ENCODE peak calls at places on chromosomes 11 and 22, in ten cellular contexts. O, D, M, U, C, B, S, J, A and I are unnamed samples.

GRCh38 chr22:37669586-37669985 is 5.8 kb upstream of the LGALS1 start:
- DNase-seq in B (peak), D (peak), S (no peak), A (no peak), C (no peak), U (no peak), J (peak), O (no peak), M (no peak), I (no peak)

GRCh38 chr11:31844351-31844750 is 33.2 kb upstream of the PAX6 start:
- DNase-seq in U (no peak), C (no peak), B (no peak), O (no peak), A (no peak), S (no peak), M (no peak), J (no peak), D (peak), I (no peak)

GRCh38 chr22:47779474-47779873 is 1017.0 kb downstream of the TBC1D22A start:
- DNase-seq in O (no peak), B (no peak), M (no peak), S (no peak), A (no peak), C (no peak), U (no peak), J (no peak), D (no peak), I (no peak)

GRCh38 chr22:45598596-45599217 is 72.9 kb upstream of the ATXN10 start:
- DNase-seq in S (no peak), U (no peak), O (no peak), D (no peak), A (no peak), B (peak), M (peak), J (no peak), C (no peak), I (no peak)

GRCh38 chr11:43976863-43977262 is 34.4 kb downstream of the C11orf96 start:
- DNase-seq in A (no peak), C (no peak), B (no peak), D (no peak), J (no peak), M (no peak), U (no peak), S (no peak), O (no peak), I (no peak)

GRCh38 chr11:2212411-2213251 is 41.0 kb upstream of the TH start:
- DNase-seq in A (no peak), U (peak), C (no peak), J (no peak), O (no peak), D (no peak), S (no peak), B (peak), M (peak), I (no peak)

GRCh38 chr11:79678780-79679468 is 238.1 kb upstream of the TENM4 start:
- DNase-seq in M (no peak), U (no peak), O (peak), D (no peak), S (no peak), B (no peak), J (no peak), A (no peak), C (no peak), I (no peak)

GRCh38 chr11:119523801-119524200 is 100.8 kb upstream of the THY1 start:
- DNase-seq in O (no peak), B (peak), C (no peak), M (no peak), U (no peak), S (no peak), J (no peak), A (no peak), D (no peak), I (no peak)

GRCh38 chr11:38950882-38951281 is 2352.8 kb upstream of the RAG2 start:
- DNase-seq in J (no peak), O (no peak), M (no peak), U (no peak), D (no peak), S (no peak), B (no peak), A (no peak), C (no peak), I (no peak)

GRCh38 chr22:48820481-48821345 is 1007.0 kb downstream of the BRD1 start:
- DNase-seq in A (no peak), J (no peak), C (peak), D (no peak), U (no peak), B (peak), O (peak), M (peak), S (no peak), I (no peak)

GRCh38 chr11:67534070-67534679 is 10.9 kb upstream of the CABP2 start:
- DNase-seq in B (no peak), O (peak), A (no peak), C (no peak), U (no peak), D (peak), S (no peak), J (no peak), M (no peak), I (no peak)

GRCh38 chr11:23897453-23898289 is 599.2 kb upstream of the LUZP2 start:
- DNase-seq in C (no peak), A (no peak), B (no peak), O (no peak), D (peak), J (peak), U (no peak), M (no peak), S (no peak), I (no peak)

GRCh38 chr11:130203766-130204702 is 44.5 kb downstream of the ST14 start:
- DNase-seq in S (no peak), D (no peak), B (peak), J (no peak), C (peak), M (peak), A (no peak), O (no peak), U (no peak), I (no peak)

GRCh38 chr11:29124436-29124835 is 892.4 kb downstream of the KCNA4 start:
- DNase-seq in D (no peak), C (no peak), U (no peak), J (no peak), O (no peak), M (no peak), S (no peak), A (no peak), B (no peak), I (no peak)

GRCh38 chr11:4025957-4026324 is 68.7 kb upstream of the RRM1 start:
- DNase-seq in A (peak), M (no peak), D (peak), B (no peak), U (no peak), S (no peak), J (peak), C (no peak), O (no peak), I (no peak)

GRCh38 chr11:128458316-128458715 is 129.0 kb downstream of the ETS1 start:
- DNase-seq in D (peak), J (peak), U (no peak), B (no peak), C (no peak), M (no peak), S (no peak), O (no peak), A (no peak), I (no peak)

GRCh38 chr22:47199261-47199948 is 437.0 kb downstream of the TBC1D22A start:
- DNase-seq in S (no peak), J (no peak), D (no peak), M (peak), O (no peak), B (peak), U (no peak), A (peak), C (no peak), I (peak)

GRCh38 chr11:41309716-41310115 is 149.7 kb downstream of the LRRC4C start:
- DNase-seq in U (no peak), O (peak), A (no peak), C (no peak), B (no peak), S (peak), D (no peak), M (no peak), J (no peak), I (no peak)

GRCh38 chr11:70070736-70071135 is 7.4 kb upstream of the ANO1 start:
- DNase-seq in B (peak), M (peak), C (no peak), U (peak), A (no peak), S (no peak), J (no peak), D (no peak), O (no peak), I (no peak)

GRCh38 chr22:33895444-33895843 is 24.8 kb downstream of the LARGE1 start:
- DNase-seq in M (no peak), O (no peak), B (no peak), D (no peak), U (no peak), A (no peak), C (no peak), S (no peak), J (no peak), I (no peak)

GRCh38 chr22:22721681-22722309 is 77.4 kb downstream of the GGTLC2 start:
- DNase-seq in C (no peak), D (peak), B (no peak), U (no peak), M (no peak), A (no peak), S (no peak), J (peak), O (no peak), I (peak)

GRCh38 chr22:30964858-30965257 is 3.7 kb downstream of the MORC2 start:
- DNase-seq in B (no peak), C (no peak), O (no peak), S (no peak), M (no peak), D (no peak), A (no peak), U (no peak), J (no peak), I (no peak)

GRCh38 chr11:126082251-126083109 is 19.8 kb upstream of the CDON start:
- DNase-seq in B (no peak), M (no peak), D (no peak), O (peak), J (no peak), C (no peak), S (peak), A (no peak), U (no peak), I (no peak)

GRCh38 chr22:30607300-30607930 is 441 bp downstream of the TCN2 start:
- DNase-seq in D (no peak), O (no peak), B (no peak), M (no peak), C (no peak), U (no peak), J (no peak), A (no peak), S (no peak), I (no peak)

GRCh38 chr11:128482512-128483191 is 104.7 kb downstream of the ETS1 start:
- DNase-seq in U (no peak), A (peak), C (no peak), B (peak), M (peak), O (no peak), D (peak), J (no peak), S (no peak), I (no peak)

GRCh38 chr11:61539958-61540357 is 31.4 kb downstream of the LRRC10B start:
- DNase-seq in O (no peak), U (no peak), A (no peak), S (no peak), M (no peak), B (peak), J (no peak), C (no peak), D (no peak), I (no peak)

GRCh38 chr11:130037881-130038601 is 31.7 kb upstream of the APLP2 start:
- DNase-seq in J (no peak), D (peak), O (peak), A (no peak), S (no peak), U (no peak), M (no peak), C (no peak), B (no peak), I (no peak)

GRCh38 chr11:62621567-62622470 is at the start of gene B3GAT3:
- DNase-seq in M (peak), B (peak), U (peak), O (peak), C (peak), A (peak), S (peak), D (peak), J (peak), I (peak)
- TF ChIP-seq CTCF in M (no peak), B (no peak), U (peak), O (no peak), C (peak), A (peak), S (no peak), D (no peak), J (peak), I (no peak)

GRCh38 chr11:75814369-75814685 is 683 bp upstream of the UVRAG start:
- DNase-seq in B (no peak), A (no peak), O (no peak), D (no peak), J (no peak), C (no peak), U (no peak), S (no peak), M (no peak), I (no peak)

GRCh38 chr11:75813622-75814039 is 1.4 kb upstream of the UVRAG start:
- DNase-seq in S (no peak), A (no peak), B (no peak), D (peak), O (no peak), J (peak), C (no peak), U (no peak), M (no peak), I (no peak)

GRCh38 chr11:75815345-75815983 is 454 bp downstream of the UVRAG start:
- DNase-seq in M (peak), S (peak), A (no peak), B (peak), J (peak), C (peak), U (peak), O (peak), D (peak), I (no peak)

GRCh38 chr11:75813126-75813525 is 1.9 kb upstream of the UVRAG start:
- DNase-seq in J (no peak), C (no peak), M (no peak), O (no peak), S (no peak), A (no peak), B (no peak), D (no peak), U (no peak), I (no peak)

GRCh38 chr11:75814686-75815344 is at the start of gene UVRAG:
- DNase-seq in C (peak), M (peak), B (peak), O (peak), D (peak), S (peak), J (peak), U (peak), A (peak), I (peak)
- TF ChIP-seq CTCF in C (no peak), M (peak), B (no peak), O (no peak), D (peak), S (no peak), J (peak), U (no peak), A (peak), I (no peak)

GRCh38 chr11:117239295-117239694 is 6.8 kb downstream of the RNF214 start:
- DNase-seq in B (peak), C (no peak), A (no peak), O (no peak), D (peak), U (no peak), M (no peak), J (peak), S (no peak), I (no peak)
- TF ChIP-seq CTCF in B (peak), C (no peak), A (no peak), O (no peak), D (peak), U (no peak), M (no peak), J (peak), S (no peak), I (no peak)

GRCh38 chr11:112227002-112227401 is 774 bp downstream of the PTS start:
- DNase-seq in M (no peak), A (no peak), B (peak), D (peak), C (no peak), U (no peak), J (peak), O (peak), S (no peak), I (no peak)
- TF ChIP-seq CTCF in M (no peak), A (no peak), B (no peak), D (no peak), C (no peak), U (no peak), J (no peak), O (no peak), S (no peak), I (no peak)